ENCODE peak calls at places on chromosomes 2 and 18, in four cellular contexts. T is HepG2, Y is H1, W is HCT116. D is an unnamed sample.

GRCh38 chr2:1495676-1496393 is 82.6 kb downstream of the TPO start:
- DNase-seq in T (no peak), Y (no peak), W (no peak), D (no peak)

GRCh38 chr2:32427672-32428622 is 71.1 kb downstream of the BIRC6 start:
- DNase-seq in W (no peak), T (no peak), Y (no peak), D (no peak)

GRCh38 chr2:178756843-178757242 is 50.4 kb downstream of the TTN start:
- DNase-seq in W (no peak), T (no peak), Y (no peak), D (no peak)

GRCh38 chr18:37511933-37512332 is 53.7 kb downstream of the CELF4 start:
- DNase-seq in W (no peak), T (no peak), Y (no peak), D (no peak)

GRCh38 chr2:174827371-174828369 is 63.4 kb upstream of the CHRNA1 start:
- DNase-seq in W (no peak), T (no peak), Y (no peak), D (no peak)

GRCh38 chr18:78819926-78820834 is 159.4 kb upstream of the SALL3 start:
- DNase-seq in Y (no peak), T (no peak), W (no peak), D (no peak)

GRCh38 chr2:110877031-110877827 is 144.9 kb downstream of the ACOXL start:
- DNase-seq in T (no peak), W (no peak), Y (no peak), D (no peak)

GRCh38 chr2:96940026-96940601 is 46.3 kb downstream of the FAM178B start:
- DNase-seq in T (no peak), W (no peak), Y (no peak), D (no peak)

GRCh38 chr2:200787351-200788128 is 24.2 kb upstream of the BZW1 start:
- DNase-seq in T (no peak), Y (no peak), W (no peak), D (no peak)

GRCh38 chr18:27723168-27723567 is 453.8 kb downstream of the CDH2 start:
- DNase-seq in Y (no peak), W (no peak), T (no peak), D (no peak)

GRCh38 chr2:239285071-239285931 is 115.5 kb downstream of the HDAC4 start:
- DNase-seq in Y (no peak), T (peak), W (no peak), D (peak)

GRCh38 chr18:2406544-2406943 is 164.8 kb downstream of the METTL4 start:
- DNase-seq in Y (no peak), W (no peak), T (no peak), D (no peak)

GRCh38 chr2:196464311-196464710 is 175.2 kb upstream of the CCDC150 start:
- DNase-seq in T (no peak), Y (no peak), W (no peak), D (no peak)

GRCh38 chr2:139175510-139175909 is 395.3 kb upstream of the NXPH2 start:
- DNase-seq in Y (no peak), T (no peak), W (no peak), D (no peak)

GRCh38 chr2:67243919-67244318 is 153.2 kb upstream of the ETAA1 start:
- DNase-seq in Y (no peak), T (no peak), W (no peak), D (no peak)

GRCh38 chr2:136135924-136136906 is 18.3 kb upstream of the CXCR4 start:
- DNase-seq in W (no peak), Y (no peak), T (no peak), D (no peak)

GRCh38 chr2:109699646-109700045 is 85.5 kb downstream of the SOWAHC start:
- DNase-seq in Y (no peak), T (no peak), W (no peak), D (no peak)

GRCh38 chr2:67465623-67466022 is 68.5 kb downstream of the ETAA1 start:
- DNase-seq in T (no peak), W (no peak), Y (no peak), D (no peak)

GRCh38 chr2:196439760-196440159 is 199.8 kb upstream of the CCDC150 start:
- DNase-seq in W (no peak), T (no peak), Y (no peak), D (no peak)

GRCh38 chr2:201960300-201960699 is 73.4 kb upstream of the FZD7 start:
- DNase-seq in T (no peak), Y (peak), W (no peak), D (no peak)

GRCh38 chr2:64192570-64193192 is 48.5 kb upstream of the PELI1 start:
- DNase-seq in W (no peak), Y (no peak), T (peak), D (no peak)

GRCh38 chr2:70070557-70071268 is 16.6 kb upstream of the PCBP1 start:
- DNase-seq in T (peak), W (peak), Y (no peak), D (peak)

GRCh38 chr2:219045937-219046550 is 4.7 kb upstream of the CFAP65 start:
- DNase-seq in W (no peak), Y (peak), T (no peak), D (peak)

GRCh38 chr2:1480671-1481076 is 67.4 kb downstream of the TPO start:
- DNase-seq in Y (no peak), T (no peak), W (no peak), D (no peak)

GRCh38 chr2:99708231-99708630 is 218.4 kb upstream of the REV1 start:
- DNase-seq in T (no peak), Y (peak), W (no peak), D (peak)

GRCh38 chr2:189221811-189222210 is 42.2 kb upstream of the COL5A2 start:
- DNase-seq in W (no peak), T (no peak), Y (no peak), D (no peak)

GRCh38 chr2:9707008-9707407 is 76.2 kb upstream of the YWHAQ start:
- DNase-seq in T (peak), Y (no peak), W (no peak), D (no peak)

GRCh38 chr18:10133516-10133915 is 219.7 kb downstream of the VAPA start:
- DNase-seq in W (no peak), T (no peak), Y (no peak), D (no peak)

GRCh38 chr2:62287895-62288589 is 92.1 kb downstream of the B3GNT2 start:
- DNase-seq in Y (no peak), W (no peak), T (peak), D (peak)
- TF ChIP-seq FOSL1 in Y (no peak), W (no peak), T (no peak), D (peak)

GRCh38 chr2:168697668-168698121 is 104.7 kb upstream of the NOSTRIN start:
- DNase-seq in T (no peak), W (no peak), Y (no peak), D (no peak)
- TF ChIP-seq FOSL1 in T (no peak), W (no peak), Y (no peak), D (no peak)

GRCh38 chr18:44061438-44061837 is 619.2 kb upstream of the SETBP1 start:
- DNase-seq in W (no peak), Y (no peak), T (no peak), D (no peak)

GRCh38 chr18:44062345-44062744 is 618.3 kb upstream of the SETBP1 start:
- DNase-seq in W (no peak), T (no peak), Y (no peak), D (no peak)

GRCh38 chr18:44066541-44066940 is 614.1 kb upstream of the SETBP1 start:
- DNase-seq in W (no peak), T (no peak), Y (no peak), D (no peak)

DNA sequence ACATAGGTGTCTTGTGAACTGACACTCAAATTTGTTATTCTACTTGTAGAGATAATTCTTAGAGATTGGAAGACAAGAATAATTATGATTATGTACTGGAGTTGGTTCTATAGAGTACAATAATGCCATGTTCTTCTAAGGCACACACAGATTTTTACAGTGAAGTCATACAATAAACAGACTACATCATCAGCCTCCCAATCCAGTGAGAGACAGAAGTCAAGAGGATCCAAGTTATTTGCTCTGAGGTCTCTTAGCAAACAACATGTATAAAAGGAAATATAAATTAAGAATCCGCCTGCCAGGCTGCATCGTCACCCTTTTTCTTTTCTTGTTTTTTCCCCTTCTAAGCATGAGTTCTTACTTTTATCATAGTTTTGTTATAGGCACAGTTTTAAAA is 613.5 kb upstream of the SETBP1 start:
- DNase-seq in T (no peak), Y (no peak), W (no peak), D (no peak)
- TF ChIP-seq FOSL1 in T (no peak), Y (no peak), W (no peak), D (no peak)

GRCh38 chr18:58865714-58866113 is 1.0 kb downstream of the ZNF532 start:
- DNase-seq in W (no peak), Y (no peak), T (no peak), D (no peak)
- TF ChIP-seq FOSL1 in W (no peak), Y (no peak), T (no peak), D (no peak)

DNA sequence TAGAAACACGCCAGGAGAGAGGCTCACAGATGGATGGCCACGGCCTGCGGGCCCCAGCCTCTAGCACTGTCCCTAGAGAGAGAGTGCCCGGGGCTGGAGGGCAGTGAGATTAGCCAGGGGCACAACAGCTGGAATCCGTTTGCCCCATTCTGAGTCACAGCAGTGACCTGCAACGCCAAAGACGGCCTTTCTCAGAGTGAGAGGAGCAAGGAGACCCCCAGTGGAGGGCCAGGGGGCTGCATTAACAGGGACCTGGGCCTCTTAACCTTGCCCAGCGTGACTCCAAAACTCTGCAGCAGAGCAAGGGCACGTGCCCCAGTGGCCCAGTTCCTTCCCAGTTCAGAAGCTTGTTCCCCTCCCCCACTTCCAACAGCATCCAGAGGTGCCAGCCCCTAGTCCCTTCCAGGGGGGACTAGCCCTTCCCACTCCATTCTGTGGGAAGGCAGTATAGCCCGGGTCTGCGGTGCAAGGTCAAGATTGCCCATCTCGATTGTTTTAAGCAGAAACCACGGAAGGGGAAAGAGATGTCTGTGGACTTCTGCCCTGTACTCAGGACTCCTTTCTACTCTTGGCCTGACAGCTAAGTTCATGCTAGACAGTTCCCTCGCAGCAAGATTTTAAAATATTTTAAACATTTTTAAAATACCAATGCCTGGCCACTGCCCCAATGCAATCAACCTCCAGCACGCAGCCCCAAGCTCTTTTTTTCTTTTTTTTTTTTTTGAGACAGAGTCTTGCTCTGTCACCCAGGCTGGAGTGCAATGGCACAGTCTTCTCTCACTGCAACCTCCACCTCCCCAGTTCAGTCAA is 50.9 kb upstream of the BIN1 start:
- DNase-seq in W (no peak), T (peak), Y (peak), D (no peak)
- TF ChIP-seq FOSL1 in W (no peak), T (no peak), Y (no peak), D (no peak)

GRCh38 chr2:106956416-106956815 is 70.4 kb upstream of the ST6GAL2 start:
- DNase-seq in W (no peak), Y (no peak), T (no peak), D (no peak)

GRCh38 chr2:106956879-106957278 is 70.9 kb upstream of the ST6GAL2 start:
- DNase-seq in Y (no peak), W (no peak), T (no peak), D (no peak)

GRCh38 chr2:106948550-106948949 is 62.6 kb upstream of the ST6GAL2 start:
- DNase-seq in W (no peak), Y (no peak), T (no peak), D (no peak)

GRCh38 chr2:106953779-106954178 is 67.8 kb upstream of the ST6GAL2 start:
- DNase-seq in W (no peak), T (no peak), Y (no peak), D (no peak)

DNA sequence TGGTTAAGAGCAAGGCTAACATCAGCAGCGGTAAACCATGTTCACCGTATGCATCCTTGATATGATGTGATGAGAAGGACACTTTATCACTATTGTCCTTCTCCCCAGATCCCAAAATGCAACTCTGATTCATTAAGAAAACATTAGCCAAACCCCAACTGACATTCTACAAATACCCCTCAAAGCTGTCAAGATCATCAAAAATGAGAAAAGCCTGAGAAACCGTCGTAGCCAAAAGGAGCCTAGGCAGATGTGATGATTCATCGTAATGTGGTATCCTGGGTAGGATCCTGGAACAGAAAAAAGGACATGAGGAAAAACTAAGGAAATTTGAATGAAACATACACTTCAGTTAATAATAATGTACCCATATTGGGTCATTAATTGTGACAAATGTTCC is 67.3 kb upstream of the ST6GAL2 start:
- DNase-seq in T (no peak), W (no peak), Y (no peak), D (no peak)
- TF ChIP-seq FOSL1 in T (no peak), W (no peak), Y (no peak), D (no peak)